ENCODE peak calls at places on chromosomes 3 and 15, in seven cellular contexts. One of them, this sample, is unnamed.

GRCh38 chr3:194296448-194296831 is 54.7 kb downstream of the CPN2 start:
- DNase-seq in H9: peak
- DNase-seq in T follicular helper cell: no peak
- DNase-seq in AG09309: no peak
- DNase-seq in NCI-H1092 treated with DMSO at 0.1 percent for 48 hours: no peak
- DNase-seq in CD14-positive monocyte: no peak
- DNase-seq in AG08396: peak
- DNase-seq in this sample: no peak

GRCh38 chr3:127408022-127408683 is 120.3 kb upstream of the PRR20G start:
- DNase-seq in T follicular helper cell: no peak
- DNase-seq in AG09309: no peak
- DNase-seq in H9: peak
- DNase-seq in NCI-H1092 treated with DMSO at 0.1 percent for 48 hours: no peak
- DNase-seq in AG08396: no peak
- DNase-seq in CD14-positive monocyte: no peak
- DNase-seq in this sample: no peak

GRCh38 chr15:62931650-62932049 is 110.9 kb upstream of the TPM1 start:
- DNase-seq in H9: no peak
- DNase-seq in AG09309: no peak
- DNase-seq in CD14-positive monocyte: no peak
- DNase-seq in NCI-H1092 treated with DMSO at 0.1 percent for 48 hours: no peak
- DNase-seq in AG08396: no peak
- DNase-seq in T follicular helper cell: no peak
- DNase-seq in this sample: no peak

GRCh38 chr3:131224886-131225550 is 156.6 kb upstream of the NUDT16 start:
- DNase-seq in AG08396: no peak
- DNase-seq in CD14-positive monocyte: no peak
- DNase-seq in T follicular helper cell: no peak
- DNase-seq in AG09309: no peak
- DNase-seq in H9: no peak
- DNase-seq in NCI-H1092 treated with DMSO at 0.1 percent for 48 hours: no peak
- DNase-seq in this sample: no peak

GRCh38 chr15:89161666-89162065 is 59.7 kb downstream of the RLBP1 start:
- DNase-seq in AG09309: no peak
- DNase-seq in T follicular helper cell: no peak
- DNase-seq in H9: no peak
- DNase-seq in CD14-positive monocyte: no peak
- DNase-seq in NCI-H1092 treated with DMSO at 0.1 percent for 48 hours: no peak
- DNase-seq in AG08396: no peak
- DNase-seq in this sample: no peak

GRCh38 chr15:78682013-78682651 is 41.1 kb upstream of the CHRNB4 start:
- DNase-seq in AG08396: no peak
- DNase-seq in NCI-H1092 treated with DMSO at 0.1 percent for 48 hours: no peak
- DNase-seq in CD14-positive monocyte: no peak
- DNase-seq in H9: no peak
- DNase-seq in T follicular helper cell: no peak
- DNase-seq in AG09309: no peak
- DNase-seq in this sample: no peak

GRCh38 chr15:99616129-99616528 is 50.3 kb downstream of the MEF2A start:
- DNase-seq in CD14-positive monocyte: no peak
- DNase-seq in NCI-H1092 treated with DMSO at 0.1 percent for 48 hours: no peak
- DNase-seq in AG08396: no peak
- DNase-seq in H9: no peak
- DNase-seq in T follicular helper cell: no peak
- DNase-seq in AG09309: no peak
- DNase-seq in this sample: no peak

GRCh38 chr15:50968353-50968752 is 59.9 kb downstream of the AP4E1 start:
- DNase-seq in T follicular helper cell: no peak
- DNase-seq in AG09309: no peak
- DNase-seq in CD14-positive monocyte: no peak
- DNase-seq in NCI-H1092 treated with DMSO at 0.1 percent for 48 hours: no peak
- DNase-seq in H9: no peak
- DNase-seq in AG08396: no peak
- DNase-seq in this sample: no peak

GRCh38 chr3:152405915-152406802 is 137.4 kb downstream of the MBNL1 start:
- DNase-seq in T follicular helper cell: no peak
- DNase-seq in AG09309: peak
- DNase-seq in H9: no peak
- DNase-seq in CD14-positive monocyte: no peak
- DNase-seq in AG08396: peak
- DNase-seq in NCI-H1092 treated with DMSO at 0.1 percent for 48 hours: no peak
- DNase-seq in this sample: peak

GRCh38 chr15:86852741-86853140 is 773.1 kb downstream of the AGBL1 start:
- DNase-seq in H9: no peak
- DNase-seq in T follicular helper cell: no peak
- DNase-seq in NCI-H1092 treated with DMSO at 0.1 percent for 48 hours: no peak
- DNase-seq in AG08396: no peak
- DNase-seq in CD14-positive monocyte: no peak
- DNase-seq in AG09309: no peak
- DNase-seq in this sample: no peak

GRCh38 chr3:177437513-177438337 is 240.4 kb upstream of the TBL1XR1 start:
- DNase-seq in AG08396: no peak
- DNase-seq in AG09309: no peak
- DNase-seq in T follicular helper cell: no peak
- DNase-seq in CD14-positive monocyte: no peak
- DNase-seq in H9: no peak
- DNase-seq in NCI-H1092 treated with DMSO at 0.1 percent for 48 hours: no peak
- DNase-seq in this sample: no peak

GRCh38 chr3:110526732-110527727 is 544.6 kb upstream of the NECTIN3 start:
- DNase-seq in CD14-positive monocyte: no peak
- DNase-seq in AG09309: peak
- DNase-seq in AG08396: peak
- DNase-seq in NCI-H1092 treated with DMSO at 0.1 percent for 48 hours: no peak
- DNase-seq in T follicular helper cell: no peak
- DNase-seq in H9: no peak
- DNase-seq in this sample: no peak

GRCh38 chr3:10396931-10397330 is 76.0 kb upstream of the SEC13 start:
- DNase-seq in CD14-positive monocyte: no peak
- DNase-seq in T follicular helper cell: no peak
- DNase-seq in H9: no peak
- DNase-seq in NCI-H1092 treated with DMSO at 0.1 percent for 48 hours: no peak
- DNase-seq in AG08396: no peak
- DNase-seq in AG09309: no peak
- DNase-seq in this sample: no peak

GRCh38 chr15:95843241-95843851 is 487.2 kb upstream of the NR2F2 start:
- DNase-seq in NCI-H1092 treated with DMSO at 0.1 percent for 48 hours: no peak
- DNase-seq in H9: no peak
- DNase-seq in CD14-positive monocyte: no peak
- DNase-seq in AG08396: peak
- DNase-seq in AG09309: peak
- DNase-seq in T follicular helper cell: no peak
- DNase-seq in this sample: peak

GRCh38 chr3:74844428-74844827 is 230.0 kb upstream of the CNTN3 start:
- DNase-seq in AG09309: no peak
- DNase-seq in AG08396: no peak
- DNase-seq in NCI-H1092 treated with DMSO at 0.1 percent for 48 hours: no peak
- DNase-seq in H9: peak
- DNase-seq in T follicular helper cell: no peak
- DNase-seq in CD14-positive monocyte: no peak
- DNase-seq in this sample: no peak

GRCh38 chr3:172367205-172368105 is 80.8 kb downstream of the GHSR start:
- DNase-seq in H9: no peak
- DNase-seq in AG08396: no peak
- DNase-seq in NCI-H1092 treated with DMSO at 0.1 percent for 48 hours: no peak
- DNase-seq in AG09309: no peak
- DNase-seq in CD14-positive monocyte: no peak
- DNase-seq in T follicular helper cell: no peak
- DNase-seq in this sample: no peak

GRCh38 chr3:127978636-127979035 is 63.6 kb downstream of the KBTBD12 start:
- DNase-seq in NCI-H1092 treated with DMSO at 0.1 percent for 48 hours: no peak
- DNase-seq in AG08396: no peak
- DNase-seq in H9: no peak
- DNase-seq in AG09309: no peak
- DNase-seq in T follicular helper cell: no peak
- DNase-seq in CD14-positive monocyte: no peak
- DNase-seq in this sample: no peak

GRCh38 chr3:195895900-195896360 is 12.4 kb downstream of the TNK2 start:
- DNase-seq in CD14-positive monocyte: peak
- DNase-seq in H9: no peak
- DNase-seq in AG08396: peak
- DNase-seq in AG09309: no peak
- DNase-seq in T follicular helper cell: peak
- DNase-seq in NCI-H1092 treated with DMSO at 0.1 percent for 48 hours: no peak
- DNase-seq in this sample: peak

GRCh38 chr3:133991637-133992036 is 38.1 kb downstream of the SLCO2A1 start:
- DNase-seq in H9: peak
- DNase-seq in AG08396: no peak
- DNase-seq in CD14-positive monocyte: no peak
- DNase-seq in AG09309: no peak
- DNase-seq in T follicular helper cell: no peak
- DNase-seq in NCI-H1092 treated with DMSO at 0.1 percent for 48 hours: no peak
- DNase-seq in this sample: no peak

GRCh38 chr3:170751083-170751893 is 118.7 kb downstream of the RPL22L1 start:
- DNase-seq in H9: no peak
- DNase-seq in AG09309: peak
- DNase-seq in NCI-H1092 treated with DMSO at 0.1 percent for 48 hours: no peak
- DNase-seq in CD14-positive monocyte: no peak
- DNase-seq in AG08396: peak
- DNase-seq in T follicular helper cell: no peak
- DNase-seq in this sample: peak

GRCh38 chr3:56939759-56940323 is 120.6 kb upstream of the SPATA12 start:
- DNase-seq in H9: no peak
- DNase-seq in T follicular helper cell: no peak
- DNase-seq in CD14-positive monocyte: no peak
- DNase-seq in AG08396: no peak
- DNase-seq in NCI-H1092 treated with DMSO at 0.1 percent for 48 hours: peak
- DNase-seq in AG09309: no peak
- DNase-seq in this sample: no peak

GRCh38 chr15:69305204-69305931 is 6.7 kb downstream of the PAQR5 start:
- DNase-seq in AG08396: peak
- DNase-seq in H9: no peak
- DNase-seq in NCI-H1092 treated with DMSO at 0.1 percent for 48 hours: no peak
- DNase-seq in CD14-positive monocyte: no peak
- DNase-seq in AG09309: peak
- DNase-seq in T follicular helper cell: no peak
- DNase-seq in this sample: no peak

GRCh38 chr3:18295171-18295920 is 129.8 kb downstream of the SATB1 start:
- DNase-seq in T follicular helper cell: no peak
- DNase-seq in AG08396: peak
- DNase-seq in H9: peak
- DNase-seq in NCI-H1092 treated with DMSO at 0.1 percent for 48 hours: no peak
- DNase-seq in CD14-positive monocyte: no peak
- DNase-seq in AG09309: peak
- DNase-seq in this sample: no peak

GRCh38 chr3:104066658-104067057 is 1300.1 kb upstream of the ALCAM start:
- DNase-seq in AG09309: no peak
- DNase-seq in H9: no peak
- DNase-seq in AG08396: no peak
- DNase-seq in T follicular helper cell: no peak
- DNase-seq in CD14-positive monocyte: no peak
- DNase-seq in NCI-H1092 treated with DMSO at 0.1 percent for 48 hours: no peak
- DNase-seq in this sample: no peak

GRCh38 chr3:129695203-129695602 is 88.7 kb upstream of the PLXND1 start:
- DNase-seq in CD14-positive monocyte: peak
- DNase-seq in NCI-H1092 treated with DMSO at 0.1 percent for 48 hours: no peak
- DNase-seq in H9: no peak
- DNase-seq in AG08396: no peak
- DNase-seq in AG09309: peak
- DNase-seq in T follicular helper cell: no peak
- DNase-seq in this sample: peak

GRCh38 chr15:87944051-87944450 is 312.5 kb downstream of the NTRK3 start:
- DNase-seq in H9: no peak
- DNase-seq in T follicular helper cell: no peak
- DNase-seq in CD14-positive monocyte: no peak
- DNase-seq in NCI-H1092 treated with DMSO at 0.1 percent for 48 hours: no peak
- DNase-seq in AG08396: no peak
- DNase-seq in AG09309: no peak
- DNase-seq in this sample: peak